ENCODE peak calls at places on chromosomes 16 and 17, in nine cellular contexts. N is upper lobe of right lung, Z is GM12878, L is OCI-LY7, U is mammary epithelial cell, J is colonic mucosa, W is pancreas, Q is sigmoid colon, D is left lung. K is an unnamed sample.

GRCh38 chr16:18983565-18984424 is at the start of gene TMC7:
- DNase-seq in U (peak; percentile 83), N (peak; percentile 94), L (no peak), W (peak; percentile 71), Z (no peak), D (peak; percentile 94), Q (peak; percentile 74), J (peak; percentile 92), K (no peak)

GRCh38 chr17:19570497-19571151 is 37.0 kb downstream of the SLC47A1 start:
- DNase-seq in D (no peak), U (no peak), Z (no peak), J (peak; percentile 76), L (no peak), W (no peak), Q (no peak), N (no peak), K (no peak)

GRCh38 chr17:45228985-45229517 is 7.4 kb downstream of the FMNL1 start:
- DNase-seq in L (peak; percentile 67), W (peak; percentile 79), J (peak; percentile 76), N (peak; percentile 94), Q (peak; percentile 96), Z (peak; percentile 68), U (peak; percentile 90), D (peak; percentile 98), K (peak; percentile 62)

GRCh38 chr16:66844342-66845079 is at the start of gene CA7:
- DNase-seq in Z (no peak), Q (no peak), N (no peak), W (no peak), L (no peak), U (no peak), D (peak; percentile 79), J (no peak), K (no peak)

GRCh38 chr17:19470529-19471261 is 59.7 kb downstream of the RNF112 start:
- DNase-seq in N (no peak), L (no peak), J (peak; percentile 66), U (no peak), D (no peak), Q (peak; percentile 96), W (peak; percentile 39), Z (no peak), K (no peak)

GRCh38 chr16:8957061-8957392 is 6.7 kb downstream of the USP7 start:
- DNase-seq in U (no peak), L (no peak), J (no peak), W (no peak), D (no peak), Z (no peak), Q (no peak), N (no peak), K (no peak)

GRCh38 chr17:35947156-35947585 is 3.7 kb upstream of the LYZL6 start:
- DNase-seq in L (peak; percentile 55), U (peak; percentile 31), J (peak; percentile 67), Q (no peak), Z (no peak), W (peak; percentile 25), N (no peak), D (no peak), K (peak; percentile 3)

GRCh38 chr17:43530303-43531081 is 15.6 kb downstream of the ETV4 start:
- DNase-seq in L (no peak), D (peak; percentile 78), W (peak; percentile 81), N (peak; percentile 75), J (no peak), Q (peak; percentile 81), U (peak; percentile 20), Z (no peak), K (peak; percentile 68)

GRCh38 chr16:81668243-81669097 is 110.6 kb upstream of the PLCG2 start:
- DNase-seq in D (no peak), J (no peak), Z (no peak), U (no peak), L (no peak), N (no peak), Q (no peak), W (no peak), K (no peak)

GRCh38 chr17:64622931-64623654 is 39.0 kb downstream of the SMURF2 start:
- DNase-seq in J (no peak), Z (no peak), N (no peak), L (no peak), W (no peak), Q (no peak), U (peak; percentile 80), D (no peak), K (peak; percentile 90)

GRCh38 chr17:79859676-79860615 is 20.7 kb upstream of the CBX4 start:
- DNase-seq in D (peak; percentile 69), W (no peak), L (no peak), Q (no peak), N (no peak), U (no peak), J (no peak), Z (no peak), K (no peak)

GRCh38 chr16:1534021-1535020 is 855 bp downstream of the TMEM204 start:
- DNase-seq in Z (no peak), N (no peak), D (peak; percentile 80), L (no peak), U (no peak), Q (no peak), W (no peak), J (no peak), K (no peak)

GRCh38 chr16:63346000-63346399 is 1309.8 kb upstream of the CDH8 start:
- DNase-seq in Q (no peak), J (no peak), N (no peak), U (no peak), D (no peak), Z (no peak), W (no peak), L (no peak), K (no peak)

GRCh38 chr16:77223184-77223583 is 24.0 kb downstream of the SYCE1L start:
- DNase-seq in L (peak; percentile 38), Z (no peak), N (no peak), J (peak; percentile 25), W (no peak), D (no peak), Q (no peak), U (no peak), K (no peak)

GRCh38 chr17:46038414-46038813 is 39.4 kb downstream of the STH start:
- DNase-seq in L (no peak), Z (no peak), D (no peak), J (no peak), W (no peak), Q (no peak), U (no peak), N (no peak), K (no peak)

GRCh38 chr17:74822329-74823175 is 37.1 kb downstream of the GRIN2C start:
- DNase-seq in Z (no peak), Q (no peak), U (no peak), W (no peak), J (no peak), D (no peak), L (no peak), N (no peak), K (no peak)

GRCh38 chr16:83967091-83967490 is 953 bp upstream of the NECAB2 start:
- DNase-seq in D (no peak), Z (no peak), U (no peak), Q (no peak), N (no peak), W (no peak), J (no peak), L (no peak), K (no peak)

DNA sequence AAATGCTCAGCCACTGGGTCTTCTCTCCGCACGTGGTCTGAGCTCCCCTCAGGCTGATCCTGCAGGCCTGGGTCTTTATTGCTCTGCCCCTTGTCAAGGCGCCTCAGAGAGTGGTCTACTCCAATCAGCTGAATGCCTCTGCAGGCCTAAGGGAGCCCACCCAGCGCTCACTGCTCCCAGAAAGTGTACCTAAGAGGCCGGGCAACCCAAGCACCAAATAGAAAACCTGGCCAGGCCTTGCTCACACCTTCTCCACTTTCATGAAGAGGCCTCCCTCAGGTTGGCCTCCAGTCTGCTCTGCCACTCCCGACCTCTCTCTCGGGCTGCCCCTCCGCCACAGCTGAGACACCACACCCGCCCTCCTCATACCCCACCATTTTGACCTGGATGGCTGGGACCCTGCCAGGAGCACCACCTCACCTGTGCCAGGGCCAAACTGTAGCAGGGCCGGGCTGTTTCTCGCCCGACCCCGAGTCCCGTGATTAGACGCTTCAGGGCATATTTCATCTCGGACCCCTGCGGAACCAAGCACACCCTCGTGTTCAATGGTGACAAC is 665 bp downstream of the MYBBP1A start:
- DNase-seq in D (no peak), Q (peak; percentile 64), J (no peak), U (no peak), Z (no peak), N (peak; percentile 62), W (no peak), L (no peak), K (no peak)
- H3K4me1 ChIP-seq in D (peaks cover 25% of the 10 kb centered on the region), Q (no peaks in the 10 kb centered on the region), J (peaks cover 9% of the 10 kb centered on the region), U (peaks cover 48% of the 10 kb centered on the region), Z (peaks cover 21% of the 10 kb centered on the region), N (peaks cover 16% of the 10 kb centered on the region), W (peaks cover 21% of the 10 kb centered on the region), L (peaks cover 25% of the 10 kb centered on the region), K (peaks cover 8% of the 10 kb centered on the region)

GRCh38 chr17:48228720-48229119 is 121.2 kb downstream of the SNX11 start:
- DNase-seq in L (no peak), D (no peak), N (no peak), W (no peak), U (no peak), Z (no peak), Q (no peak), J (no peak), K (no peak)
- TF ChIP-seq CTCF in L (peak; percentile 67), D (no peak), N (no peak), W (no peak), U (no peak), Z (peak; percentile 28), Q (no peak), J (no peak), K (peak; percentile 9)

DNA sequence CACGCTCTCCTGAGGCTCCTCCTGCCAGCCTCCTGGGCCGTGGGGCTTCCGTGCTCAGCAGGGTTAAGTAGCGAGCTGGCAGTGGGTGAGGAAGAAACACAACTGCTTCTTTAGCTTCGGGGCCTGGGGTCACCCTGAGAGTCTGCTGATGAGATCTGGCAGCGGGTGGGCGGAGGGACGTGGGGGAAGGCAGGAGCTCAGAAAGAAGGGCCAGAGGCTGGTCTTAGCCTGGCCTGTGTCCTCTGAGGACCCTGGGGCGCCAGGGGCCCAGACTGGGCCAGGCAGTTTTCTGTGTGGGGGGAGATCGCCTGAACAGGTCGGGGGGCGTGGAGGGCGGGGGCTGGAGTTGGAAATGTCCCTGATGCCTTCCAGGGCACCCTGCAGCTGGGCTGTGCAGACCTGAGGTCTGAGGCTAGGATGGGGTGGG is 97.8 kb upstream of the GSE1 start:
- DNase-seq in Z (no peak), J (no peak), N (no peak), U (no peak), L (no peak), Q (no peak), D (no peak), W (no peak), K (no peak)
- H3K4me1 ChIP-seq in Z (no peaks in the 10 kb centered on the region), J (peaks cover 8% of the 10 kb centered on the region), N (peaks cover 23% of the 10 kb centered on the region), U (peaks cover 21% of the 10 kb centered on the region), L (no peaks in the 10 kb centered on the region), Q (no peaks in the 10 kb centered on the region), D (peaks cover 37% of the 10 kb centered on the region), W (peaks cover 35% of the 10 kb centered on the region), K (peaks cover 12% of the 10 kb centered on the region)

GRCh38 chr16:60180609-60181008 is 1446.5 kb upstream of the GOT2 start:
- DNase-seq in W (no peak), Z (no peak), N (no peak), U (no peak), J (no peak), L (no peak), Q (no peak), D (no peak), K (no peak)

DNA sequence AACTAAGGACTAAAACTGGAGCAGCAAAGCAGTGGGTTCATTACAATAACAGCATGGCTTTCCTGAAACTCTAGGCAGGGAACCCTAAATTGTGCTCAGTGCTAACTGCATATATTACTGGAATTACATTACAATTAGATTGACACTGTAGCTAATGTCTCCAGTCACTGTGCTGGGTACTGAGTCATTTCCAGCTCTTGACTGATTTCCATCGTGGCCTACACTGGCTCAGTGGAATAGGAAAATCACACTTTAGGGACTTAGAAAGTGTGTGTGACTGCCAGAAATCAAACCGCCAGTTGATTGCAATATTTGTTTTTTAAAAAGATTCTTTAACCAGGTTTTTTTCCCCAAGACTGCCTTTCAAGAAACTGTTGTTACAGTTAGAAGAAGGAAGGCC is 1447.4 kb upstream of the GOT2 start:
- DNase-seq in Q (no peak), J (no peak), D (no peak), U (no peak), N (no peak), W (no peak), L (no peak), Z (no peak), K (no peak)
- TF ChIP-seq CTCF in Q (no peak), J (no peak), D (no peak), U (no peak), N (no peak), W (no peak), L (no peak), Z (no peak), K (no peak)